ENCODE peak calls at places on chromosomes 12 and 14, in eight cellular contexts. Y is IMR-90, Z is K562, W is WTC11, V is H1, C is A549, A is HepG2, F is SK-N-SH. K is an unnamed sample.

GRCh38 chr12:121600702-121601336 is 20.0 kb upstream of the KDM2B start:
- DNase-seq in Y (no peak), Z (no peak), W (no peak), V (no peak), C (no peak), A (no peak), F (no peak), K (no peak)

GRCh38 chr12:49535921-49536525 is 2.8 kb upstream of the KCNH3 start:
- DNase-seq in Y (no peak), Z (no peak), W (no peak), V (no peak), C (no peak), A (no peak), F (no peak), K (no peak)

GRCh38 chr12:106039242-106039641 is 99.5 kb downstream of the NUAK1 start:
- DNase-seq in Y (no peak), Z (no peak), W (no peak), V (no peak), C (no peak), A (no peak), F (no peak), K (no peak)

GRCh38 chr12:93127107-93127560 is 198.0 kb upstream of the EEA1 start:
- DNase-seq in Y (no peak), Z (no peak), W (no peak), V (no peak), C (no peak), A (no peak), F (no peak), K (no peak)

GRCh38 chr12:130097798-130098255 is 64.4 kb upstream of the FZD10 start:
- DNase-seq in Y (no peak), Z (no peak), W (no peak), V (no peak), C (no peak), A (no peak), F (no peak), K (no peak)

GRCh38 chr14:75715926-75716780 is 55.1 kb downstream of the TTLL5 start:
- DNase-seq in Y (peak), Z (no peak), W (no peak), V (no peak), C (peak), A (no peak), F (no peak), K (no peak)

GRCh38 chr12:122999196-122999946 is 18.9 kb downstream of the ARL6IP4 start:
- DNase-seq in Y (no peak), Z (no peak), W (no peak), V (no peak), C (no peak), A (no peak), F (no peak), K (no peak)

GRCh38 chr12:111446044-111446581 is 40.4 kb downstream of the SH2B3 start:
- DNase-seq in Y (peak), Z (peak), W (peak), V (no peak), C (no peak), A (no peak), F (peak), K (no peak)

GRCh38 chr14:98018626-98019025 is 1221.4 kb downstream of the VRK1 start:
- DNase-seq in Y (no peak), Z (no peak), W (no peak), V (no peak), C (no peak), A (no peak), F (no peak), K (no peak)

GRCh38 chr12:121791671-121792496 is 1.6 kb downstream of the RHOF start:
- DNase-seq in Y (no peak), Z (no peak), W (no peak), V (no peak), C (peak), A (peak), F (no peak), K (no peak)

GRCh38 chr12:22979854-22980253 is 354.9 kb downstream of the ETNK1 start:
- DNase-seq in Y (no peak), Z (no peak), W (no peak), V (no peak), C (no peak), A (no peak), F (no peak), K (no peak)
- TF ChIP-seq USF2 in Y (no peak), Z (no peak), W (no peak), V (no peak), C (no peak), A (no peak), F (no peak), K (no peak)

GRCh38 chr12:132284071-132284492 is 45.3 kb downstream of the GALNT9 start:
- DNase-seq in Y (peak), Z (no peak), W (no peak), V (no peak), C (peak), A (no peak), F (no peak), K (no peak)
- TF ChIP-seq USF2 in Y (no peak), Z (no peak), W (no peak), V (no peak), C (no peak), A (no peak), F (no peak), K (no peak)

DNA sequence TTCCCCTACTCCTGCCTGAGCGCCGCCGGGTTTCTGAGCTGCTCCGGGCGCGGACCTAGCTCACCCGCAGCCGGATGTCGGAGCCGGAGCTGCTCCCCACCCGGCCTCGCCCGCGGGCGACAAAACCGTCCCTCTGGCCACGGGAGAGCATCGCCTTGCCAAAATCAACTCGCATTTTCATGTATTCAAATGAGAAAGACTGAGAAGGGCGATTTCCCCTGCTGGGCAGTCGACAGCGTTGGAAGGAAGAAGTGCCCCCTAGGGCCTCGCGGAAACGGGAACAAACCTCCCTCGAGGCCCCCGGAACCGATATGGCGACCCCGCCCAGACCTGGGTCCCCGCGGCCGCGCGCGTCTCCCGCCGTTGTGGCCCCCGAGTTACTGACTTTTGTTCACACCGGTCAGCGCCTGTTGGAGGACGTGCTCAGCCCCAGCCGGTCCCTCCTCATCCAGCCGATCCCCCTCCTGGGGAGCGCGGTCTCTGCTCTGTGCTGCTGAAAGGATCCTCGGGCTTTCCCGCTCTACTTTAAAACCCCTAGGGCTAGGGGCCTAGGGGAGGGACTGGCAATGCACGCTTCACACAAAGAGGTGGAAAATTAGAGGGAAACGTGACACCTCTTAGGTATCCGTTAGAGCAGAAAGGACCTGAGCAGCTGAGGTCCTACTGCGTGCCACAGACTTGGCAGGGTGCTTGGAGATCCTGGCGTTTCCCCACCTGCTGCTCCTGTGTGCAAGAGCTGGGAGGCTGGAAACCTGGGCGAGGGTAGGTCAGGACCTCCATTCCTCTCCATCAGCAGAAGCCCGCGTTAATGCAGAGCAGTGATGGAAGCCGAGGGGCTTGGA is 4.3 kb downstream of the TTC6 start:
- DNase-seq in Y (no peak), Z (no peak), W (peak), V (no peak), C (no peak), A (no peak), F (no peak), K (no peak)
- TF ChIP-seq USF2 in Y (no peak), Z (no peak), W (no peak), V (no peak), C (no peak), A (no peak), F (no peak), K (no peak)

DNA sequence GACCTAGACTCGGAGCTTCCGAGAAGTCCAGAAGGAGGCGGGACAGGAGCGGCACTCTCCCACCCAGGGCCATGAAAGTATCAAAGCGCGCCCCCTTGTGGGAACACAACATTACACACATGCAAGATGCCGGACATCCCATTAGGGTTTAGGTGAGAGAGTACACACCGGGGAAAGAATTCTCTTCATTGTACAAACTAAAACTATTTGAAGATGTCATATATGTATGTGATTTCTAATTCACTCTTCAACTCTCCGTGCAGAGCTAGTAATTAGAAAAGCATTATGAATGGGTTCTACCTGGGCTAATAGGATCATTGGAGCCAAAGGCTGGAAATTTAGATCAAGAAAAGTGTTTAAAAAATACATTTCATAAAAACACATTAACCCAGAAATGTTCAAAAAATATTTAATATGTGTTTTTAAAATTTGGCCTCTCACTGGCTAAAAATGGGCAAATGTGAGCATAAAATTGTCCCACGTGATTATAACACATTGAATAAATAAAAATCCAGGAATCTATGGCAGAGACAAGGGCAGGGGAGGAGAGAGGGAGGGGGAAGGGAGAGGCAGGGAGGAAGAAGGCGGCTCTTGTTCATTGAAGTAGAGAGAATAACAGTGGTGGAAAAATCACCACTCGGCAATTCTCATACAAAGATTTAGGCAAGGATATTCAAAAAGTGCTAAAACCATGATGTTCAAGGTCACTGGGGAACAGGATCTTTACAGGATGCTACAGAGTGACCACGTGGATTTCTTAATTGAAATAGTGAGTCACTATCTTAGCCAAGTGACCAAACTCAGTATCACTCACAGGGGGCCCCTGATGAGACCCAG is 38.9 kb downstream of the FBXO21 start:
- DNase-seq in Y (peak), Z (peak), W (peak), V (peak), C (peak), A (peak), F (peak), K (no peak)
- TF ChIP-seq USF2 in Y (no peak), Z (no peak), W (no peak), V (no peak), C (no peak), A (no peak), F (no peak), K (no peak)

GRCh38 chr12:118034429-118035193 is 18.1 kb downstream of the RFC5 start:
- DNase-seq in Y (peak), Z (no peak), W (peak), V (no peak), C (peak), A (peak), F (peak), K (no peak)
- TF ChIP-seq USF2 in Y (no peak), Z (no peak), W (no peak), V (no peak), C (no peak), A (no peak), F (no peak), K (no peak)

K was measured in GM12878.